ENCODE peak calls at places on chromosome 9, in five cellular contexts. One of them, this sample, is unnamed.

GRCh38 chr9:29514336-29514735 is 1941.1 kb upstream of the C9orf72 start:
- DNase-seq in NCI-H1694: no peak
- DNase-seq in NCI-H774: peak
- DNase-seq in stimulated activated CD8-positive, alpha-beta memory T cell treated with anti-CD3 and anti-CD28 coated beads, Interleukin-7, amount 100 ng/mL, for 1 hour: no peak
- DNase-seq in CD8-positive, alpha-beta T cell: no peak
- DNase-seq in this sample: no peak

GRCh38 chr9:114166606-114167572 is 11.6 kb downstream of the COL27A1 start:
- DNase-seq in stimulated activated CD8-positive, alpha-beta memory T cell treated with anti-CD3 and anti-CD28 coated beads, Interleukin-7, amount 100 ng/mL, for 1 hour: no peak
- DNase-seq in NCI-H1694: no peak
- DNase-seq in NCI-H774: no peak
- DNase-seq in CD8-positive, alpha-beta T cell: no peak
- DNase-seq in this sample: no peak

GRCh38 chr9:116792271-116792670 is 105.2 kb downstream of the TRIM32 start:
- DNase-seq in CD8-positive, alpha-beta T cell: no peak
- DNase-seq in stimulated activated CD8-positive, alpha-beta memory T cell treated with anti-CD3 and anti-CD28 coated beads, Interleukin-7, amount 100 ng/mL, for 1 hour: no peak
- DNase-seq in NCI-H1694: no peak
- DNase-seq in NCI-H774: no peak
- DNase-seq in this sample: no peak

GRCh38 chr9:113345165-113345564 is 4.2 kb upstream of the BSPRY start:
- DNase-seq in CD8-positive, alpha-beta T cell: no peak
- DNase-seq in NCI-H1694: no peak
- DNase-seq in stimulated activated CD8-positive, alpha-beta memory T cell treated with anti-CD3 and anti-CD28 coated beads, Interleukin-7, amount 100 ng/mL, for 1 hour: no peak
- DNase-seq in NCI-H774: no peak
- DNase-seq in this sample: no peak

GRCh38 chr9:27645166-27645840 is 72.0 kb upstream of the C9orf72 start:
- DNase-seq in NCI-H774: no peak
- DNase-seq in NCI-H1694: no peak
- DNase-seq in stimulated activated CD8-positive, alpha-beta memory T cell treated with anti-CD3 and anti-CD28 coated beads, Interleukin-7, amount 100 ng/mL, for 1 hour: no peak
- DNase-seq in CD8-positive, alpha-beta T cell: no peak
- DNase-seq in this sample: no peak

GRCh38 chr9:127218818-127219217 is 45.8 kb upstream of the GARNL3 start:
- DNase-seq in NCI-H774: no peak
- DNase-seq in NCI-H1694: no peak
- DNase-seq in CD8-positive, alpha-beta T cell: no peak
- DNase-seq in stimulated activated CD8-positive, alpha-beta memory T cell treated with anti-CD3 and anti-CD28 coated beads, Interleukin-7, amount 100 ng/mL, for 1 hour: no peak
- DNase-seq in this sample: peak

GRCh38 chr9:4517274-4517673 is 27.0 kb downstream of the SLC1A1 start:
- DNase-seq in stimulated activated CD8-positive, alpha-beta memory T cell treated with anti-CD3 and anti-CD28 coated beads, Interleukin-7, amount 100 ng/mL, for 1 hour: no peak
- DNase-seq in NCI-H1694: no peak
- DNase-seq in CD8-positive, alpha-beta T cell: no peak
- DNase-seq in NCI-H774: no peak
- DNase-seq in this sample: no peak

GRCh38 chr9:15724006-15724405 is 171.2 kb downstream of the CCDC171 start:
- DNase-seq in CD8-positive, alpha-beta T cell: no peak
- DNase-seq in NCI-H1694: no peak
- DNase-seq in NCI-H774: no peak
- DNase-seq in stimulated activated CD8-positive, alpha-beta memory T cell treated with anti-CD3 and anti-CD28 coated beads, Interleukin-7, amount 100 ng/mL, for 1 hour: no peak
- DNase-seq in this sample: no peak

GRCh38 chr9:113480612-113481011 is 17.1 kb downstream of the RGS3 start:
- DNase-seq in NCI-H774: no peak
- DNase-seq in NCI-H1694: no peak
- DNase-seq in stimulated activated CD8-positive, alpha-beta memory T cell treated with anti-CD3 and anti-CD28 coated beads, Interleukin-7, amount 100 ng/mL, for 1 hour: no peak
- DNase-seq in CD8-positive, alpha-beta T cell: no peak
- DNase-seq in this sample: no peak

GRCh38 chr9:78671785-78672184 is 374.9 kb downstream of the PSAT1 start:
- DNase-seq in NCI-H1694: no peak
- DNase-seq in CD8-positive, alpha-beta T cell: no peak
- DNase-seq in NCI-H774: no peak
- DNase-seq in stimulated activated CD8-positive, alpha-beta memory T cell treated with anti-CD3 and anti-CD28 coated beads, Interleukin-7, amount 100 ng/mL, for 1 hour: no peak
- DNase-seq in this sample: no peak

GRCh38 chr9:1051286-1052118 is 1.3 kb downstream of the DMRT2 start:
- DNase-seq in NCI-H1694: no peak
- DNase-seq in stimulated activated CD8-positive, alpha-beta memory T cell treated with anti-CD3 and anti-CD28 coated beads, Interleukin-7, amount 100 ng/mL, for 1 hour: no peak
- DNase-seq in CD8-positive, alpha-beta T cell: no peak
- DNase-seq in NCI-H774: peak
- DNase-seq in this sample: no peak

GRCh38 chr9:8725635-8726034 is 926.1 kb upstream of the DMAC1 start:
- DNase-seq in NCI-H774: no peak
- DNase-seq in NCI-H1694: no peak
- DNase-seq in stimulated activated CD8-positive, alpha-beta memory T cell treated with anti-CD3 and anti-CD28 coated beads, Interleukin-7, amount 100 ng/mL, for 1 hour: no peak
- DNase-seq in CD8-positive, alpha-beta T cell: no peak
- DNase-seq in this sample: no peak

GRCh38 chr9:99137225-99137624 is 32.3 kb downstream of the TGFBR1 start:
- DNase-seq in stimulated activated CD8-positive, alpha-beta memory T cell treated with anti-CD3 and anti-CD28 coated beads, Interleukin-7, amount 100 ng/mL, for 1 hour: no peak
- DNase-seq in NCI-H774: no peak
- DNase-seq in NCI-H1694: no peak
- DNase-seq in CD8-positive, alpha-beta T cell: no peak
- DNase-seq in this sample: no peak

GRCh38 chr9:135494791-135495559 is 5.5 kb upstream of the MRPS2 start:
- DNase-seq in NCI-H774: no peak
- DNase-seq in CD8-positive, alpha-beta T cell: no peak
- DNase-seq in NCI-H1694: no peak
- DNase-seq in stimulated activated CD8-positive, alpha-beta memory T cell treated with anti-CD3 and anti-CD28 coated beads, Interleukin-7, amount 100 ng/mL, for 1 hour: no peak
- DNase-seq in this sample: no peak

GRCh38 chr9:7844283-7844682 is 44.7 kb upstream of the DMAC1 start:
- DNase-seq in NCI-H1694: no peak
- DNase-seq in NCI-H774: peak
- DNase-seq in stimulated activated CD8-positive, alpha-beta memory T cell treated with anti-CD3 and anti-CD28 coated beads, Interleukin-7, amount 100 ng/mL, for 1 hour: no peak
- DNase-seq in CD8-positive, alpha-beta T cell: no peak
- DNase-seq in this sample: no peak

GRCh38 chr9:117178596-117179111 is 236.2 kb downstream of the ASTN2 start:
- DNase-seq in stimulated activated CD8-positive, alpha-beta memory T cell treated with anti-CD3 and anti-CD28 coated beads, Interleukin-7, amount 100 ng/mL, for 1 hour: no peak
- DNase-seq in NCI-H774: no peak
- DNase-seq in CD8-positive, alpha-beta T cell: no peak
- DNase-seq in NCI-H1694: peak
- DNase-seq in this sample: no peak

GRCh38 chr9:36102742-36103495 is 33.6 kb upstream of the GLIPR2 start:
- DNase-seq in NCI-H774: peak
- DNase-seq in stimulated activated CD8-positive, alpha-beta memory T cell treated with anti-CD3 and anti-CD28 coated beads, Interleukin-7, amount 100 ng/mL, for 1 hour: peak
- DNase-seq in CD8-positive, alpha-beta T cell: peak
- DNase-seq in NCI-H1694: peak
- DNase-seq in this sample: peak

GRCh38 chr9:114005371-114006154 is 72.5 kb downstream of the AMBP start:
- DNase-seq in stimulated activated CD8-positive, alpha-beta memory T cell treated with anti-CD3 and anti-CD28 coated beads, Interleukin-7, amount 100 ng/mL, for 1 hour: no peak
- DNase-seq in NCI-H774: no peak
- DNase-seq in CD8-positive, alpha-beta T cell: no peak
- DNase-seq in NCI-H1694: no peak
- DNase-seq in this sample: peak

GRCh38 chr9:121748080-121748479 is 96.6 kb downstream of the DAB2IP start:
- DNase-seq in stimulated activated CD8-positive, alpha-beta memory T cell treated with anti-CD3 and anti-CD28 coated beads, Interleukin-7, amount 100 ng/mL, for 1 hour: no peak
- DNase-seq in NCI-H1694: no peak
- DNase-seq in CD8-positive, alpha-beta T cell: no peak
- DNase-seq in NCI-H774: no peak
- DNase-seq in this sample: no peak

GRCh38 chr9:75889977-75890540 is 414 bp upstream of the PCSK5 start:
- DNase-seq in stimulated activated CD8-positive, alpha-beta memory T cell treated with anti-CD3 and anti-CD28 coated beads, Interleukin-7, amount 100 ng/mL, for 1 hour: no peak
- DNase-seq in CD8-positive, alpha-beta T cell: no peak
- DNase-seq in NCI-H1694: no peak
- DNase-seq in NCI-H774: no peak
- DNase-seq in this sample: no peak

GRCh38 chr9:34571180-34571800 is 18.2 kb downstream of the CNTFR start:
- DNase-seq in CD8-positive, alpha-beta T cell: no peak
- DNase-seq in stimulated activated CD8-positive, alpha-beta memory T cell treated with anti-CD3 and anti-CD28 coated beads, Interleukin-7, amount 100 ng/mL, for 1 hour: no peak
- DNase-seq in NCI-H1694: no peak
- DNase-seq in NCI-H774: no peak
- DNase-seq in this sample: no peak

GRCh38 chr9:134192951-134193731 is 28.8 kb upstream of the RNU6ATAC start:
- DNase-seq in CD8-positive, alpha-beta T cell: no peak
- DNase-seq in NCI-H1694: no peak
- DNase-seq in stimulated activated CD8-positive, alpha-beta memory T cell treated with anti-CD3 and anti-CD28 coated beads, Interleukin-7, amount 100 ng/mL, for 1 hour: no peak
- DNase-seq in NCI-H774: no peak
- DNase-seq in this sample: no peak

GRCh38 chr9:116875576-116875975 is 188.5 kb downstream of the TRIM32 start:
- DNase-seq in NCI-H774: no peak
- DNase-seq in stimulated activated CD8-positive, alpha-beta memory T cell treated with anti-CD3 and anti-CD28 coated beads, Interleukin-7, amount 100 ng/mL, for 1 hour: no peak
- DNase-seq in NCI-H1694: no peak
- DNase-seq in CD8-positive, alpha-beta T cell: no peak
- DNase-seq in this sample: no peak

GRCh38 chr9:129886226-129887174 is 51.2 kb downstream of the USP20 start:
- DNase-seq in CD8-positive, alpha-beta T cell: peak
- DNase-seq in stimulated activated CD8-positive, alpha-beta memory T cell treated with anti-CD3 and anti-CD28 coated beads, Interleukin-7, amount 100 ng/mL, for 1 hour: peak
- DNase-seq in NCI-H774: no peak
- DNase-seq in NCI-H1694: no peak
- DNase-seq in this sample: no peak

GRCh38 chr9:365451-365850 is 150.8 kb downstream of the DOCK8 start:
- DNase-seq in CD8-positive, alpha-beta T cell: no peak
- DNase-seq in NCI-H1694: no peak
- DNase-seq in NCI-H774: no peak
- DNase-seq in stimulated activated CD8-positive, alpha-beta memory T cell treated with anti-CD3 and anti-CD28 coated beads, Interleukin-7, amount 100 ng/mL, for 1 hour: no peak
- DNase-seq in this sample: no peak

GRCh38 chr9:98897745-98898144 is 46.0 kb upstream of the COL15A1 start:
- DNase-seq in NCI-H1694: no peak
- DNase-seq in stimulated activated CD8-positive, alpha-beta memory T cell treated with anti-CD3 and anti-CD28 coated beads, Interleukin-7, amount 100 ng/mL, for 1 hour: no peak
- DNase-seq in NCI-H774: no peak
- DNase-seq in CD8-positive, alpha-beta T cell: no peak
- DNase-seq in this sample: no peak

GRCh38 chr9:101387871-101388506 is 3.2 kb upstream of the BAAT start:
- DNase-seq in NCI-H1694: peak
- DNase-seq in CD8-positive, alpha-beta T cell: no peak
- DNase-seq in stimulated activated CD8-positive, alpha-beta memory T cell treated with anti-CD3 and anti-CD28 coated beads, Interleukin-7, amount 100 ng/mL, for 1 hour: no peak
- DNase-seq in NCI-H774: peak
- DNase-seq in this sample: no peak

GRCh38 chr9:77708416-77708815 is 60.3 kb upstream of the GNA14 start:
- DNase-seq in stimulated activated CD8-positive, alpha-beta memory T cell treated with anti-CD3 and anti-CD28 coated beads, Interleukin-7, amount 100 ng/mL, for 1 hour: no peak
- DNase-seq in NCI-H1694: no peak
- DNase-seq in CD8-positive, alpha-beta T cell: no peak
- DNase-seq in NCI-H774: no peak
- DNase-seq in this sample: no peak

GRCh38 chr9:112366591-112366990 is 13.3 kb upstream of the HSDL2 start:
- DNase-seq in NCI-H774: no peak
- DNase-seq in stimulated activated CD8-positive, alpha-beta memory T cell treated with anti-CD3 and anti-CD28 coated beads, Interleukin-7, amount 100 ng/mL, for 1 hour: no peak
- DNase-seq in CD8-positive, alpha-beta T cell: no peak
- DNase-seq in NCI-H1694: no peak
- DNase-seq in this sample: no peak

GRCh38 chr9:126947529-126947928 is 32.9 kb downstream of the RALGPS1 start:
- DNase-seq in CD8-positive, alpha-beta T cell: no peak
- DNase-seq in stimulated activated CD8-positive, alpha-beta memory T cell treated with anti-CD3 and anti-CD28 coated beads, Interleukin-7, amount 100 ng/mL, for 1 hour: no peak
- DNase-seq in NCI-H774: no peak
- DNase-seq in NCI-H1694: no peak
- DNase-seq in this sample: no peak

GRCh38 chr9:6616976-6617375 is 28.6 kb downstream of the GLDC start:
- DNase-seq in NCI-H1694: no peak
- DNase-seq in NCI-H774: peak
- DNase-seq in CD8-positive, alpha-beta T cell: no peak
- DNase-seq in stimulated activated CD8-positive, alpha-beta memory T cell treated with anti-CD3 and anti-CD28 coated beads, Interleukin-7, amount 100 ng/mL, for 1 hour: no peak
- DNase-seq in this sample: no peak

GRCh38 chr9:81605154-81605670 is 84.1 kb downstream of the TLE1 start:
- DNase-seq in CD8-positive, alpha-beta T cell: no peak
- DNase-seq in NCI-H774: peak
- DNase-seq in NCI-H1694: no peak
- DNase-seq in stimulated activated CD8-positive, alpha-beta memory T cell treated with anti-CD3 and anti-CD28 coated beads, Interleukin-7, amount 100 ng/mL, for 1 hour: no peak
- DNase-seq in this sample: no peak

GRCh38 chr9:101738566-101739183 is at the start of gene GRIN3A:
- DNase-seq in NCI-H1694: peak
- DNase-seq in CD8-positive, alpha-beta T cell: no peak
- DNase-seq in NCI-H774: peak
- DNase-seq in stimulated activated CD8-positive, alpha-beta memory T cell treated with anti-CD3 and anti-CD28 coated beads, Interleukin-7, amount 100 ng/mL, for 1 hour: no peak
- DNase-seq in this sample: no peak

GRCh38 chr9:20591223-20591622 is 31.1 kb downstream of the MLLT3 start:
- DNase-seq in stimulated activated CD8-positive, alpha-beta memory T cell treated with anti-CD3 and anti-CD28 coated beads, Interleukin-7, amount 100 ng/mL, for 1 hour: no peak
- DNase-seq in NCI-H774: no peak
- DNase-seq in NCI-H1694: no peak
- DNase-seq in CD8-positive, alpha-beta T cell: no peak
- DNase-seq in this sample: no peak

GRCh38 chr9:78214492-78214891 is 21.4 kb upstream of the CEP78 start:
- DNase-seq in CD8-positive, alpha-beta T cell: no peak
- DNase-seq in NCI-H774: no peak
- DNase-seq in stimulated activated CD8-positive, alpha-beta memory T cell treated with anti-CD3 and anti-CD28 coated beads, Interleukin-7, amount 100 ng/mL, for 1 hour: no peak
- DNase-seq in NCI-H1694: no peak
- DNase-seq in this sample: no peak

GRCh38 chr9:87088621-87089020 is 141.3 kb upstream of the GAS1 start:
- DNase-seq in stimulated activated CD8-positive, alpha-beta memory T cell treated with anti-CD3 and anti-CD28 coated beads, Interleukin-7, amount 100 ng/mL, for 1 hour: no peak
- DNase-seq in NCI-H1694: no peak
- DNase-seq in CD8-positive, alpha-beta T cell: no peak
- DNase-seq in NCI-H774: no peak
- DNase-seq in this sample: no peak

GRCh38 chr9:17905356-17906203 is 326.7 kb downstream of the SH3GL2 start:
- DNase-seq in CD8-positive, alpha-beta T cell: no peak
- DNase-seq in NCI-H774: no peak
- DNase-seq in NCI-H1694: no peak
- DNase-seq in stimulated activated CD8-positive, alpha-beta memory T cell treated with anti-CD3 and anti-CD28 coated beads, Interleukin-7, amount 100 ng/mL, for 1 hour: no peak
- DNase-seq in this sample: no peak

GRCh38 chr9:90724112-90724511 is 77.5 kb upstream of the SYK start:
- DNase-seq in NCI-H774: no peak
- DNase-seq in stimulated activated CD8-positive, alpha-beta memory T cell treated with anti-CD3 and anti-CD28 coated beads, Interleukin-7, amount 100 ng/mL, for 1 hour: no peak
- DNase-seq in CD8-positive, alpha-beta T cell: no peak
- DNase-seq in NCI-H1694: no peak
- DNase-seq in this sample: no peak

GRCh38 chr9:79572032-79572890 is 496 bp downstream of the TLE4 start:
- DNase-seq in NCI-H774: no peak
- DNase-seq in stimulated activated CD8-positive, alpha-beta memory T cell treated with anti-CD3 and anti-CD28 coated beads, Interleukin-7, amount 100 ng/mL, for 1 hour: no peak
- DNase-seq in CD8-positive, alpha-beta T cell: no peak
- DNase-seq in NCI-H1694: no peak
- DNase-seq in this sample: peak

GRCh38 chr9:85038824-85039540 is 369.5 kb downstream of the NTRK2 start:
- DNase-seq in stimulated activated CD8-positive, alpha-beta memory T cell treated with anti-CD3 and anti-CD28 coated beads, Interleukin-7, amount 100 ng/mL, for 1 hour: no peak
- DNase-seq in NCI-H1694: no peak
- DNase-seq in CD8-positive, alpha-beta T cell: no peak
- DNase-seq in NCI-H774: no peak
- DNase-seq in this sample: no peak